ENCODE peak calls at places on chromosomes 7 and 10, in six cellular contexts. One of them, this sample, is unnamed.

GRCh38 chr10:10785627-10786333 is 231.9 kb upstream of the CELF2 start:
- DNase-seq in neuronal stem cell: no peak
- DNase-seq in stimulated activated CD8-positive, alpha-beta memory T cell treated with anti-CD3 and anti-CD28 coated beads, Interleukin-7, amount 100 ng/mL, for 24 hours: no peak
- DNase-seq in sciatic nerve: no peak
- DNase-seq in T-cell: no peak
- DNase-seq in ureter: no peak
- DNase-seq in this sample: no peak

GRCh38 chr10:118173326-118173725 is 126.6 kb upstream of the RAB11FIP2 start:
- DNase-seq in neuronal stem cell: no peak
- DNase-seq in stimulated activated CD8-positive, alpha-beta memory T cell treated with anti-CD3 and anti-CD28 coated beads, Interleukin-7, amount 100 ng/mL, for 24 hours: no peak
- DNase-seq in sciatic nerve: no peak
- DNase-seq in T-cell: no peak
- DNase-seq in ureter: no peak
- DNase-seq in this sample: no peak

GRCh38 chr10:61389887-61390286 is 63.3 kb downstream of the TMEM26 start:
- DNase-seq in neuronal stem cell: no peak
- DNase-seq in stimulated activated CD8-positive, alpha-beta memory T cell treated with anti-CD3 and anti-CD28 coated beads, Interleukin-7, amount 100 ng/mL, for 24 hours: no peak
- DNase-seq in sciatic nerve: no peak
- DNase-seq in T-cell: no peak
- DNase-seq in ureter: no peak
- DNase-seq in this sample: no peak

GRCh38 chr7:51593638-51594037 is 277.0 kb upstream of the COBL start:
- DNase-seq in neuronal stem cell: no peak
- DNase-seq in stimulated activated CD8-positive, alpha-beta memory T cell treated with anti-CD3 and anti-CD28 coated beads, Interleukin-7, amount 100 ng/mL, for 24 hours: no peak
- DNase-seq in sciatic nerve: no peak
- DNase-seq in T-cell: no peak
- DNase-seq in ureter: no peak
- DNase-seq in this sample: no peak

GRCh38 chr10:103090911-103091310 is 102.2 kb downstream of the NT5C2 start:
- DNase-seq in neuronal stem cell: no peak
- DNase-seq in stimulated activated CD8-positive, alpha-beta memory T cell treated with anti-CD3 and anti-CD28 coated beads, Interleukin-7, amount 100 ng/mL, for 24 hours: no peak
- DNase-seq in sciatic nerve: no peak
- DNase-seq in T-cell: no peak
- DNase-seq in ureter: no peak
- DNase-seq in this sample: no peak

GRCh38 chr7:102004229-102004628 is 186.8 kb downstream of the CUX1 start:
- DNase-seq in neuronal stem cell: no peak
- DNase-seq in stimulated activated CD8-positive, alpha-beta memory T cell treated with anti-CD3 and anti-CD28 coated beads, Interleukin-7, amount 100 ng/mL, for 24 hours: no peak
- DNase-seq in sciatic nerve: no peak
- DNase-seq in T-cell: no peak
- DNase-seq in ureter: no peak
- DNase-seq in this sample: no peak

GRCh38 chr10:5812283-5813090 is 747 bp downstream of the GDI2 start:
- DNase-seq in neuronal stem cell: peak
- DNase-seq in stimulated activated CD8-positive, alpha-beta memory T cell treated with anti-CD3 and anti-CD28 coated beads, Interleukin-7, amount 100 ng/mL, for 24 hours: no peak
- DNase-seq in sciatic nerve: peak
- DNase-seq in T-cell: peak
- DNase-seq in ureter: peak
- DNase-seq in this sample: peak

GRCh38 chr10:132925071-132925561 is 17.3 kb downstream of the CFAP46 start:
- DNase-seq in neuronal stem cell: no peak
- DNase-seq in stimulated activated CD8-positive, alpha-beta memory T cell treated with anti-CD3 and anti-CD28 coated beads, Interleukin-7, amount 100 ng/mL, for 24 hours: no peak
- DNase-seq in sciatic nerve: no peak
- DNase-seq in T-cell: no peak
- DNase-seq in ureter: no peak
- DNase-seq in this sample: no peak

GRCh38 chr7:48188776-48189520 is 17.7 kb downstream of the ABCA13 start:
- DNase-seq in neuronal stem cell: no peak
- DNase-seq in stimulated activated CD8-positive, alpha-beta memory T cell treated with anti-CD3 and anti-CD28 coated beads, Interleukin-7, amount 100 ng/mL, for 24 hours: no peak
- DNase-seq in sciatic nerve: no peak
- DNase-seq in T-cell: no peak
- DNase-seq in ureter: no peak
- DNase-seq in this sample: no peak